ENCODE peak calls at places on chromosome 22, in eight cellular contexts. S is neural progenitor cell, Y is HFFc6, E is Calu3, I is psoas muscle, D is thyroid gland, B is lower lobe of right lung, Q is neural crest cell. R is an unnamed sample.

GRCh38 chr22:23527971-23528740 is 51.9 kb downstream of the IGLL1 start:
- DNase-seq in S (no peak), Y (no peak), E (no peak), I (no peak), D (peak; percentile 16), B (peak; percentile 48), Q (no peak), R (no peak)

GRCh38 chr22:24305260-24305692 is 34.6 kb downstream of the SPECC1L start:
- DNase-seq in S (no peak), Y (peak; percentile 28), E (no peak), I (no peak), D (no peak), B (no peak), Q (no peak), R (no peak)

GRCh38 chr22:37178350-37179125 is 9.5 kb downstream of the C1QTNF6 start:
- DNase-seq in S (peak; percentile 85), Y (no peak), E (no peak), I (peak; percentile 51), D (peak; percentile 37), B (peak; percentile 61), Q (no peak), R (peak; percentile 71)

GRCh38 chr22:37623075-37624016 is 14.7 kb downstream of the GGA1 start:
- DNase-seq in S (peak; percentile 86), Y (peak; percentile 28), E (peak; percentile 73), I (peak; percentile 70), D (peak; percentile 55), B (peak; percentile 83), Q (peak; percentile 77), R (peak; percentile 68)

GRCh38 chr22:45072322-45072903 is 62.6 kb upstream of the PHF21B start:
- DNase-seq in S (peak; percentile 58), Y (peak; percentile 45), E (peak; percentile 72), I (no peak), D (no peak), B (no peak), Q (no peak), R (no peak)

GRCh38 chr22:39776295-39776694 is 117.3 kb downstream of the ENTHD1 start:
- DNase-seq in S (no peak), Y (no peak), E (no peak), I (no peak), D (no peak), B (no peak), Q (no peak), R (no peak)

GRCh38 chr22:17570851-17571631 is 7.7 kb downstream of the SLC25A18 start:
- DNase-seq in S (no peak), Y (peak; percentile 92), E (peak; percentile 37), I (peak; percentile 90), D (peak; percentile 46), B (peak; percentile 71), Q (no peak), R (no peak)

GRCh38 chr22:20565079-20565734 is 57.8 kb downstream of the MED15 start:
- DNase-seq in S (no peak), Y (peak; percentile 24), E (no peak), I (no peak), D (no peak), B (no peak), Q (no peak), R (no peak)

GRCh38 chr22:44033689-44034088 is 9.6 kb downstream of the PARVB start:
- DNase-seq in S (no peak), Y (no peak), E (no peak), I (peak; percentile 40), D (no peak), B (peak; percentile 23), Q (no peak), R (no peak)

GRCh38 chr22:33971561-33971961 is 51.3 kb upstream of the LARGE1 start:
- DNase-seq in S (peak; percentile 10), Y (no peak), E (peak; percentile 7), I (no peak), D (no peak), B (no peak), Q (no peak), R (no peak)

GRCh38 chr22:40920526-40920925 is 30.7 kb upstream of the RBX1 start:
- DNase-seq in S (no peak), Y (no peak), E (no peak), I (no peak), D (no peak), B (no peak), Q (no peak), R (no peak)

GRCh38 chr22:41557401-41558240 is 3.2 kb upstream of the CSDC2 start:
- DNase-seq in S (no peak), Y (peak; percentile 49), E (no peak), I (peak; percentile 50), D (peak; percentile 68), B (peak; percentile 75), Q (peak; percentile 32), R (no peak)

GRCh38 chr22:49657974-49658550 is 169.6 kb downstream of the BRD1 start:
- DNase-seq in S (no peak), Y (no peak), E (no peak), I (no peak), D (no peak), B (peak; percentile 25), Q (no peak), R (no peak)

GRCh38 chr22:48394787-48395620 is 1432.7 kb downstream of the BRD1 start:
- DNase-seq in S (no peak), Y (no peak), E (no peak), I (no peak), D (no peak), B (no peak), Q (no peak), R (no peak)

GRCh38 chr22:27510024-27510423 is 291.5 kb downstream of the MN1 start:
- DNase-seq in S (no peak), Y (no peak), E (no peak), I (no peak), D (no peak), B (no peak), Q (no peak), R (no peak)

GRCh38 chr22:19036523-19037273 is 85.5 kb downstream of the DGCR2 start:
- DNase-seq in S (no peak), Y (no peak), E (no peak), I (no peak), D (no peak), B (peak; percentile 38), Q (no peak), R (peak; percentile 38)
- TF ChIP-seq CTCF in S (no peak), Y (peak; percentile 16), E (no peak), I (no peak), D (no peak), B (no peak), Q (no peak), R (no peak)

GRCh38 chr22:32353840-32354239 is 3.8 kb upstream of the RFPL3 start:
- DNase-seq in S (no peak), Y (no peak), E (no peak), I (no peak), D (no peak), B (no peak), Q (no peak), R (no peak)

GRCh38 chr22:32355760-32356159 is 1.9 kb upstream of the RFPL3 start:
- DNase-seq in S (peak; percentile 45), Y (no peak), E (peak; percentile 36), I (no peak), D (peak; percentile 39), B (no peak), Q (no peak), R (no peak)

GRCh38 chr22:32352681-32353080 is 5.0 kb upstream of the RFPL3 start:
- DNase-seq in S (no peak), Y (no peak), E (no peak), I (no peak), D (no peak), B (no peak), Q (no peak), R (no peak)

GRCh38 chr22:32354360-32355351 is 3.0 kb upstream of the RFPL3 start:
- DNase-seq in S (no peak), Y (peak; percentile 58), E (no peak), I (no peak), D (no peak), B (no peak), Q (no peak), R (no peak)

DNA sequence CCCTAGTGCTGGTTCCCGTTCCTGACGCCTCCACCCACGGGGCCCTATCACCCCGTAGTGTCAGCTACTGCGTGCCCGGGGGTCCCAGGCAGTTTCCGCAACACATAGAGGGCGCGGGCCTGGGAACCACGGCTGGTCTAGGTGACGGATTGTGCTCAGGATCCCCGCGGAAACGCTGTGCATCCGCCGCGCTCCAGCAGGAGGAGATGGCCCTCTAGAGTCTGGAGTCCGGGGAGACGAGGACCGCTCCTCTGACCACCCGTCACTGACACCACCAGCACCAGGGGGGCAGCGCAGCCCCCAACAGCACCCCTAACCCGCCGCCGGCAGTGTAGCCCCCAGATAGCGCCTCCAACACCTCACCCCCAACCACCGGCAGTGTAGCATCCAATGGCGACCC is 4.4 kb upstream of the RFPL3 start:
- DNase-seq in S (no peak), Y (no peak), E (no peak), I (no peak), D (no peak), B (no peak), Q (no peak), R (no peak)
- TF ChIP-seq CTCF in S (no peak), Y (no peak), E (no peak), I (no peak), D (no peak), B (no peak), Q (no peak), R (no peak)

DNA sequence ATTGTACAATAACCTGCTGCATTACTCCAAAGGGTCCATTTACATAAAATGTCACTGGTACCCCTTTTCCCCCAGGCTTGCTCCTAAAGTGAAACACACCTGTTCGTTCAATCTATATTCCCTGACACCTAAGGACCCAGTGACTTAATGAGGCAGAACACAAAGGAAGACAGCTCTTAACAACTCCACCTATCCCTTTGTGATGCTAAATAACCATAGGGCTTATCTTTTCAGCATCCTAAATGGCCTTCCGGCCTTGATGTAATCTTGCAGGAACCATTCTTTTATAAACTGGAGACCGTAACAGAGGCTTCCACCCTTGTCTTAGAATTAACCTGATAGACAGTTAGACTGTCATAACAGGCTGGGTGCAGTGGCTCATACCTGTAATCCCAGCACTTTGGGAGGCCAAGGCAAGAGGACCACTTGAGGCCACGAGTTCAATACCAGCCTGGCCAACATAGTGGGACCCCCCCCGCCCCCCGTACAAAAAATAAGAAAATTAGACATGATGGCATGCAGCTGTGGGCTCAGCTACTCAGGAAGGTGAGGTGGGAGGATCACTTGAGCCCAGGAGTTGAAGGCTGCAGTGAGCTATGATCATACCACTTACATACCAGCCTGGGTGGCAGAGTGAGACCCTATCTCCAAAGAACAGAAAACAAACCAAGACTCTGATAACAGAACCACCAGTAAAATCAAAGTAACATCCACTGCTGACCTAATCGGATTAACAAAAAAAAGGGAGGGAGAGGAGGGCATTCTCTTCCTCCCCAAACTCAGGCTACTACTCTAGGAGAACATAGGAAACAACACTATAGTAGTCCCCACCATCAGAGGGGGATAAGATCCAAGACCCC is 5.1 kb downstream of the CHEK2 start:
- DNase-seq in S (peak; percentile 58), Y (no peak), E (no peak), I (no peak), D (no peak), B (no peak), Q (no peak), R (no peak)
- TF ChIP-seq CTCF in S (no peak), Y (no peak), E (no peak), I (no peak), D (no peak), B (no peak), Q (no peak), R (no peak)

DNA sequence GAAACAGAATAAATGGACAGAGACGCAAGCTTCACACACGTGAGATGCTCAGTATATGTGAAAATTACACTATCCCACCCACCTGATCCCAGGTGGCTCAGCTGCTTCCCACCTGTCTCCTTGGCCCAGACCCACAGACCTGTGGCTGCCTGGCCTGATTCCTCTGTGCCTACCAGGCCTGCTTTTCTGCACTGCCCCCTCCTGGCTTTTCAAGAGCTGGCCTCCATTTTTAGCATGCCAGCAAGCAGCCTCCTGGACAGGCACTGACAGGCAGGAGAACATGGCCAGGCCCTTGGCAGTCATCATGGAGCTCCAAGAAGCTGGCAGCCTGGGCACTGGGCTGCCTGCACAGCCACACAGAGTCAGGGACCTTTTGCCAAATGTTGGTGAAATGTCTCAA is 79.5 kb upstream of the HMGXB4 start:
- DNase-seq in S (peak; percentile 12), Y (no peak), E (no peak), I (no peak), D (no peak), B (no peak), Q (no peak), R (no peak)
- TF ChIP-seq CTCF in S (peak; percentile 40), Y (no peak), E (no peak), I (no peak), D (no peak), B (no peak), Q (no peak), R (no peak)

R was measured in CD14-positive monocyte.